ENCODE peak calls at places on chromosomes 4 and X, in four cellular contexts. One of them, this sample, is unnamed.

GRCh38 chr4:1843852-1844251 is 12.1 kb downstream of the LETM1 start:
- DNase-seq in HepG2: no peak
- DNase-seq in A549: no peak
- DNase-seq in K562: no peak
- DNase-seq in this sample: no peak

GRCh38 chr4:101086801-101087586 is 260.3 kb downstream of the PPP3CA start:
- DNase-seq in HepG2: peak; percentile 7
- DNase-seq in A549: no peak
- DNase-seq in K562: no peak
- DNase-seq in this sample: peak; percentile 34

GRCh38 chr4:6663596-6664393 is 23.3 kb downstream of the MRFAP1 start:
- DNase-seq in K562: no peak
- DNase-seq in A549: no peak
- DNase-seq in HepG2: no peak
- DNase-seq in this sample: peak; percentile 34

GRCh38 chr4:183012862-183013855 is 85.9 kb upstream of the WWC2 start:
- DNase-seq in HepG2: no peak
- DNase-seq in A549: no peak
- DNase-seq in K562: no peak
- DNase-seq in this sample: peak; percentile 21

GRCh38 chr4:10456270-10457254 is 664 bp downstream of the ZNF518B start:
- DNase-seq in K562: peak; percentile 66
- DNase-seq in HepG2: no peak
- DNase-seq in A549: peak; percentile 11
- DNase-seq in this sample: peak; percentile 58

GRCh38 chr4:71229477-71230257 is 109.2 kb upstream of the SLC4A4 start:
- DNase-seq in A549: peak; percentile 28
- DNase-seq in K562: peak; percentile 37
- DNase-seq in HepG2: peak; percentile 5
- DNase-seq in this sample: peak; percentile 16

GRCh38 chrX:10557166-10557565 is 63.2 kb downstream of the MID1 start:
- DNase-seq in A549: no peak
- DNase-seq in HepG2: no peak
- DNase-seq in K562: no peak
- DNase-seq in this sample: no peak

GRCh38 chrX:2627272-2627867 is 63.7 kb upstream of the CD99 start:
- DNase-seq in K562: peak; percentile 63
- DNase-seq in A549: peak; percentile 48
- DNase-seq in HepG2: peak; percentile 71
- DNase-seq in this sample: peak; percentile 72

GRCh38 chr4:61527886-61528285 is 327.8 kb downstream of the ADGRL3 start:
- DNase-seq in A549: no peak
- DNase-seq in K562: no peak
- DNase-seq in HepG2: no peak
- DNase-seq in this sample: no peak

GRCh38 chr4:4640692-4641091 is 98.8 kb upstream of the STX18 start:
- DNase-seq in HepG2: peak; percentile 86
- DNase-seq in A549: no peak
- DNase-seq in K562: no peak
- DNase-seq in this sample: peak; percentile 52

GRCh38 chrX:130826249-130826648 is 76.8 kb downstream of the ENOX2 start:
- DNase-seq in A549: no peak
- DNase-seq in HepG2: no peak
- DNase-seq in K562: no peak
- DNase-seq in this sample: no peak

GRCh38 chr4:75653845-75654503 is 19.2 kb downstream of the G3BP2 start:
- DNase-seq in K562: no peak
- DNase-seq in A549: peak; percentile 11
- DNase-seq in HepG2: peak; percentile 51
- DNase-seq in this sample: no peak

GRCh38 chrX:116276191-116276700 is 105.7 kb downstream of the AGTR2 start:
- DNase-seq in HepG2: no peak
- DNase-seq in A549: no peak
- DNase-seq in K562: no peak
- DNase-seq in this sample: no peak

GRCh38 chrX:111568356-111568755 is 56.9 kb downstream of the SERTM2 start:
- DNase-seq in A549: peak; percentile 6
- DNase-seq in K562: peak; percentile 24
- DNase-seq in HepG2: peak; percentile 0
- DNase-seq in this sample: peak; percentile 18

GRCh38 chrX:12896935-12897334 is 9.5 kb upstream of the TLR8 start:
- DNase-seq in K562: no peak
- DNase-seq in A549: no peak
- DNase-seq in HepG2: no peak
- DNase-seq in this sample: no peak

GRCh38 chrX:12894074-12894691 is 12.2 kb upstream of the TLR8 start:
- DNase-seq in K562: peak; percentile 57
- DNase-seq in A549: peak; percentile 33
- DNase-seq in HepG2: peak; percentile 28
- DNase-seq in this sample: peak; percentile 28

GRCh38 chrX:12899506-12899905 is 6.9 kb upstream of the TLR8 start:
- DNase-seq in HepG2: no peak
- DNase-seq in K562: no peak
- DNase-seq in A549: no peak
- DNase-seq in this sample: no peak

GRCh38 chrX:12898073-12898472 is 8.3 kb upstream of the TLR8 start:
- DNase-seq in K562: no peak
- DNase-seq in HepG2: no peak
- DNase-seq in A549: no peak
- DNase-seq in this sample: no peak

DNA sequence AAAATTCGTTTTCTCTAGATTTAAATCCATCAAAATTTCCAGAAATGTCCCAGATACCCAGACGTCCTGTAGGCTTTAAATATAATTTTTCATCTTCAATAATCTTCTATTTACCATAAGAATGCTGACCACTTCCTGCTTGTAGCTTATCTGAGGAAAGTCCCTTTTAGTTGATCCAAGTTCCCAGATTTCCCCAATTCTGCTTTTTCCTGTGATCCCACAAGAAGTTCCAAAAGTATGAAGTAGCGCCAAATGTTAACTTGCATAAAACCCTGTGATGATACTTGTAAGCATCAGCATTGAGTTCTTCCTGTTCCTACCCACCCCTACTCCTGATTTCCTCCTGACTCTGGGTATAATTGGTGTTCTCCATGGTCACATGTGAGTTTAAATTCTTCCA is 10.6 kb upstream of the TLR8 start:
- DNase-seq in K562: no peak
- DNase-seq in A549: no peak
- DNase-seq in HepG2: no peak
- DNase-seq in this sample: no peak
- TF ChIP-seq ESRRA in K562: no peak
- TF ChIP-seq ESRRA in A549: no peak
- TF ChIP-seq ESRRA in HepG2: no peak
- TF ChIP-seq ESRRA in this sample: no peak

DNA sequence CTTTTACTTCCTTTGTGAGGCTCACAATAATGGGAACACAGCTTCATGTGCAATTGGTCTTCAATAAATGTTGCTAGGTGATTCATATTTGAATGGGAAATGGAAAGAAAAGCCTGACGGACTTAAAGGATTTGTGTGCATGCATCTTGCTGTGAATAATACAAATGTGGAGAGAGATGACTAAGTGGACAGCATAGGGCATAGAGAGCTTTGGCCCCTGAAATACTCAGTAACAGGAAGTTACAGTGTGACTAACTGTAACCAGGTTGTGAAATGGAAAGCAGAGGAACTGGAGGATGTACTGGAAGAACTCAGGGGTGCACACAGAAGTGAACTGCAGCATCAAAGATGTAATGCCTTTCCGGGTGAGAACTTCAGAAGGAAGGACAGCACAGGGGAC is 206.7 kb downstream of the MGST2 start:
- DNase-seq in A549: no peak
- DNase-seq in HepG2: peak; percentile 47
- DNase-seq in K562: no peak
- DNase-seq in this sample: no peak
- TF ChIP-seq ESRRA in A549: no peak
- TF ChIP-seq ESRRA in HepG2: no peak
- TF ChIP-seq ESRRA in K562: no peak
- TF ChIP-seq ESRRA in this sample: no peak

DNA sequence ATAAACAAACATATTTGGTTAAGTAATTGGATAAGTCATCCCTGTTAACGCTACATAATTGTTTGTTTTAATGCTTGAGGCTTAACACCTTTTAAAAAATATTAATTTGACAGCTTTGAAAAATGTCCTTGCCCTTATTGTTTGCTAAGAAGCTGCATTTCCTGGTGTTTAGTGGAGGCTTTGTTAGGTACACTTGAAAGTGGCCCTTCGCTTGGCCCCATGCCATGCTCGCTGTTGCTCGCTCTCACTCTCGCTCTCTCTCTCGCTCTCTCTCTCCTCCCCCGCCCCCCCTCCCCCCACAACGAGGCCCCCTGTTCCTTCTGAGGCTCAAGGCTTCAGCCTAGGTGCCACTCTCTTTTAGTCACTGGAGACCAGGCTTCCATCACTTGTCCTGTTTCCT is 139.6 kb downstream of the DCLK2 start:
- DNase-seq in K562: no peak
- DNase-seq in HepG2: no peak
- DNase-seq in A549: no peak
- DNase-seq in this sample: no peak
- TF ChIP-seq ESRRA in K562: no peak
- TF ChIP-seq ESRRA in HepG2: no peak
- TF ChIP-seq ESRRA in A549: no peak
- TF ChIP-seq ESRRA in this sample: no peak

GRCh38 chr4:147824316-147824715 is 92.4 kb downstream of the ARHGAP10 start:
- DNase-seq in A549: no peak
- DNase-seq in HepG2: no peak
- DNase-seq in K562: no peak
- DNase-seq in this sample: no peak
- TF ChIP-seq ESRRA in A549: no peak
- TF ChIP-seq ESRRA in HepG2: no peak
- TF ChIP-seq ESRRA in K562: no peak
- TF ChIP-seq ESRRA in this sample: no peak

DNA sequence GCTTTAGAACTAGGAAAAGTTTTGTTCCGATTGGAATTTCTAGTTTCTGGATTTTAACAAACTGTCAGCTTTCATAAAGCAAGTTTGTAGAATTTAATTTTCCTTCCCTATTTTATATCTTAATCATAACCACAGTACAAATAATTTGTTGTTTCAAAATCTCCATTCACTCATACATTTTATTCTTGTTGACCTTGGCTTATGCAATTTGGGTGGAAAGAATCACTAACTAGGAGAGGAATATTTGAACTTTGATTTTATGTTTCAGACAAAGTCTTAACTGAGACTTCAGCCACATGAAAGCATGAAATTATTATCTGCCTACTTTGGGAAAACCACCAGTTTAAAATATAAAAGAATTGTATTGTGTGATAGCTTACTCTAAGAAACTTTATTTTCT is 427.9 kb downstream of the SPRY1 start:
- DNase-seq in A549: no peak
- DNase-seq in HepG2: peak; percentile 40
- DNase-seq in K562: no peak
- DNase-seq in this sample: no peak
- TF ChIP-seq ESRRA in A549: no peak
- TF ChIP-seq ESRRA in HepG2: no peak
- TF ChIP-seq ESRRA in K562: no peak
- TF ChIP-seq ESRRA in this sample: no peak

GRCh38 chr4:125388653-125389052 is 73.9 kb downstream of the FAT4 start:
- DNase-seq in K562: no peak
- DNase-seq in HepG2: no peak
- DNase-seq in A549: no peak
- DNase-seq in this sample: no peak
- TF ChIP-seq ESRRA in K562: no peak
- TF ChIP-seq ESRRA in HepG2: no peak
- TF ChIP-seq ESRRA in A549: no peak
- TF ChIP-seq ESRRA in this sample: no peak

GRCh38 chrX:39491548-39492297 is 606.0 kb downstream of the BCOR start:
- DNase-seq in K562: peak; percentile 86
- DNase-seq in A549: no peak
- DNase-seq in HepG2: no peak
- DNase-seq in this sample: no peak
- TF ChIP-seq ESRRA in K562: no peak
- TF ChIP-seq ESRRA in A549: no peak
- TF ChIP-seq ESRRA in HepG2: no peak
- TF ChIP-seq ESRRA in this sample: no peak

GRCh38 chrX:12379666-12380065 is 241.4 kb downstream of the FRMPD4 start:
- DNase-seq in HepG2: no peak
- DNase-seq in A549: no peak
- DNase-seq in K562: no peak
- DNase-seq in this sample: no peak

GRCh38 chrX:12383196-12383595 is 244.9 kb downstream of the FRMPD4 start:
- DNase-seq in HepG2: no peak
- DNase-seq in K562: peak; percentile 8
- DNase-seq in A549: peak; percentile 4
- DNase-seq in this sample: peak; percentile 15

GRCh38 chrX:12378706-12379105 is 240.4 kb downstream of the FRMPD4 start:
- DNase-seq in A549: no peak
- DNase-seq in HepG2: no peak
- DNase-seq in K562: no peak
- DNase-seq in this sample: no peak

GRCh38 chrX:12378263-12378662 is 240.0 kb downstream of the FRMPD4 start:
- DNase-seq in K562: no peak
- DNase-seq in A549: no peak
- DNase-seq in HepG2: no peak
- DNase-seq in this sample: no peak
- TF ChIP-seq ESRRA in K562: no peak
- TF ChIP-seq ESRRA in A549: no peak
- TF ChIP-seq ESRRA in HepG2: no peak
- TF ChIP-seq ESRRA in this sample: no peak

GRCh38 chr4:154084864-154085263 is 296.0 kb upstream of the SFRP2 start:
- DNase-seq in K562: no peak
- DNase-seq in A549: no peak
- DNase-seq in HepG2: no peak
- DNase-seq in this sample: no peak
- TF ChIP-seq ESRRA in K562: no peak
- TF ChIP-seq ESRRA in A549: no peak
- TF ChIP-seq ESRRA in HepG2: no peak
- TF ChIP-seq ESRRA in this sample: no peak

DNA sequence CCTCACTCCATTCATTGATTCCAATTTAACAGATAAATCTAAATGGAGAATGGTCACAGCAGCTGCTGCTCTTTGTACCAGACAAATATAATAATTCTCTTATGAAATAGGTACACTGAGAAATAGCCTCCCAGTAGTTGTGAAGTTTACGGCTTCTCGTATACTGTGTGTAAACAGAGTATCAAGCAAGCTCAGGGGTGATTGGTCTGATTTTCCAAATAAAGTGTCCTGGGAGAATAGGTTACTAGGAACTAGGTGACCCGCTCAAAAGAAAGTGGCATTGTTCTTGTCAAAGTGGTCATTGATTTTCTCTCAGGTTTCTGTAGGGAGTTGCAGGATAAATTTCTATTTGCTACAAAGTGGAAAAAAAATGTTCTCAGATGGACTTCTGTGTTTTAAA is 838.2 kb downstream of the RAPGEF2 start:
- DNase-seq in HepG2: no peak
- DNase-seq in A549: no peak
- DNase-seq in K562: no peak
- DNase-seq in this sample: no peak
- TF ChIP-seq ESRRA in HepG2: no peak
- TF ChIP-seq ESRRA in A549: no peak
- TF ChIP-seq ESRRA in K562: no peak
- TF ChIP-seq ESRRA in this sample: no peak